ENCODE peak calls at places on chromosomes 7 and 10, in four cellular contexts. P, I, N and G are unnamed samples.

GRCh38 chr10:52883996-52884871 is 111.7 kb upstream of the MBL2 start:
- DNase-seq in N (peak), I (no peak), P (peak), G (no peak)

GRCh38 chr10:131694963-131695813 is 205.6 kb upstream of the PPP2R2D start:
- DNase-seq in I (no peak), P (no peak), N (no peak), G (peak)

GRCh38 chr10:11827006-11827405 is 3.9 kb downstream of the PROSER2 start:
- DNase-seq in I (no peak), N (no peak), P (no peak), G (no peak)

GRCh38 chr7:128271471-128272454 is 30.7 kb downstream of the LEP start:
- DNase-seq in N (no peak), P (no peak), I (no peak), G (peak)

GRCh38 chr10:130472236-130472635 is 336.0 kb downstream of the GLRX3 start:
- DNase-seq in P (no peak), I (no peak), N (no peak), G (no peak)

GRCh38 chr7:89887489-89887888 is 266.8 kb upstream of the STEAP1 start:
- DNase-seq in P (no peak), I (no peak), N (no peak), G (no peak)

GRCh38 chr7:83957333-83957732 is 237.3 kb downstream of the SEMA3A start:
- DNase-seq in P (peak), I (no peak), N (no peak), G (no peak)

GRCh38 chr10:99403674-99404073 is 26.8 kb downstream of the GOT1 start:
- DNase-seq in N (no peak), I (no peak), P (peak), G (no peak)

GRCh38 chr10:22315455-22316285 is 518 bp upstream of the COMMD3 start:
- DNase-seq in N (no peak), I (no peak), P (no peak), G (no peak)

GRCh38 chr10:74500026-74500704 is 326.2 kb upstream of the KAT6B start:
- DNase-seq in P (no peak), N (no peak), I (no peak), G (no peak)

GRCh38 chr7:117176311-117176710 is 146.5 kb downstream of the WNT2 start:
- DNase-seq in N (no peak), P (no peak), I (no peak), G (no peak)

GRCh38 chr7:114979388-114979787 is 57.5 kb downstream of the MDFIC start:
- DNase-seq in N (no peak), I (peak), P (peak), G (no peak)

GRCh38 chr7:154416714-154417113 is 364.5 kb downstream of the DPP6 start:
- DNase-seq in I (no peak), N (no peak), P (no peak), G (no peak)

GRCh38 chr10:128324058-128324457 is 197.8 kb upstream of the MKI67 start:
- DNase-seq in N (no peak), P (no peak), I (no peak), G (no peak)

GRCh38 chr7:5143935-5144903 is 45.8 kb upstream of the WIPI2 start:
- DNase-seq in N (peak), I (peak), P (peak), G (no peak)

GRCh38 chr7:29879609-29880008 is 73.3 kb downstream of the WIPF3 start:
- DNase-seq in I (peak), N (no peak), P (peak), G (no peak)

GRCh38 chr7:88312061-88312663 is 5.5 kb upstream of the STEAP4 start:
- DNase-seq in P (no peak), I (peak), N (no peak), G (no peak)

GRCh38 chr7:126803060-126803665 is 449.6 kb downstream of the GRM8 start:
- DNase-seq in N (peak), I (no peak), P (peak), G (no peak)

GRCh38 chr10:84845628-84846261 is 517.4 kb downstream of the CCSER2 start:
- DNase-seq in I (no peak), N (no peak), P (no peak), G (no peak)

GRCh38 chr7:84801396-84801795 is 385.5 kb downstream of the SEMA3D start:
- DNase-seq in N (no peak), P (no peak), I (no peak), G (no peak)

GRCh38 chr7:152899482-152900166 is 140.1 kb downstream of the ACTR3B start:
- DNase-seq in P (no peak), I (no peak), N (no peak), G (peak)

GRCh38 chr10:10500941-10501340 is 516.7 kb upstream of the CELF2 start:
- DNase-seq in N (no peak), P (peak), I (no peak), G (no peak)

GRCh38 chr10:43120948-43121290 is 17.3 kb upstream of the CSGALNACT2 start:
- DNase-seq in N (peak), I (peak), P (peak), G (peak)

GRCh38 chr10:102280397-102281015 is 35.2 kb downstream of the GBF1 start:
- DNase-seq in N (no peak), I (no peak), P (peak), G (no peak)
- H3K4me3 ChIP-seq in N (no peak), I (no peak), P (no peak), G (peak)

DNA sequence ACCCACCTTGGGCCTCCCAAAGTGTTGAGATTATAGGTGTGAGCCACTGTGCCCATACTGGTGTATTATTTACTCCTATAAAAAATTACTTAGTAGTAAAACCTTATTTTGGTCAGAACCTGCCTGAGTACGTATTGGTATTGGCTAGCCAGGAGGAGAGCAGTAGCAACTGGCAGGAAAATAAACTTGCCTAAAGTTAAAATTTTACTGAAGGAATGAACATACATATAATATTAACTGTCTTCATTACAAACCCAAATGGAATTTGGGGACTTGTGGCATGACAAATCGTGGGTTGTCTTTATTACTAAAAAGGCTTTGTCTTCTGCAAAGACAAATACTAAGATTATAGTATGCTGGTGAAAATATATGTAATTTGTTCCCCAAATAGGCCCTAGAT is 8.4 kb downstream of the RAB18 start:
- DNase-seq in I (no peak), N (no peak), P (peak), G (no peak)
- H3K27ac ChIP-seq in I (no peak), N (no peak), P (no peak), G (no peak)

GRCh38 chr10:8034666-8035640 is 19.5 kb upstream of the GATA3 start:
- DNase-seq in I (no peak), P (no peak), N (no peak), G (no peak)
- H3K4me3 ChIP-seq in I (no peak), P (no peak), N (no peak), G (no peak)

DNA sequence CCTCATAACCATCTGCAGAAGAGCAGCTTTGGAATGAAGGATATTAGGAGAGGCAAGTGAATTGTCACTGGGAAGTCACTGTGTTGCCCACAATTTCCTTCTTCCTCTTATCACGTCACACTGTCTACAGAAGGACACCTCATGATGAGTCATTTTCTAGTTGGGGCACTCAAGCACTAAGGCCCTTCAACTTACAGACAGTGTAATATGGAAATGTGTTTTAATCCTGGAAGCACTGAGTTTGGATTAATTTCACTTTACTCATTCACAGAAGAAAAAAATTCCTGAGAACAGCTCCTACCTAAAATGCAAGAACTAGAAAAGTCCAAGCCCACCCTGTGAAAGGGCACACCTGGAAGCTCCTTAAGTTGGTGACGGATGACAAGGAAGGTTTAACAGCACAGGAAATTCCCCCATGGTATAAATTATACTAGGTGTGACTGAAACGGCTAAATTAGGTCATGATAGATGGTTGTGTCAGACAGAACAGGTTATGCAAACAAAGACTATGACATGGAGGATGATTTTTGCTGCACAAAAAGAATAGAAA is 56.6 kb downstream of the PARD3 start:
- DNase-seq in I (no peak), P (peak), N (peak), G (no peak)
- H3K27ac ChIP-seq in I (no peak), P (no peak), N (no peak), G (no peak)

DNA sequence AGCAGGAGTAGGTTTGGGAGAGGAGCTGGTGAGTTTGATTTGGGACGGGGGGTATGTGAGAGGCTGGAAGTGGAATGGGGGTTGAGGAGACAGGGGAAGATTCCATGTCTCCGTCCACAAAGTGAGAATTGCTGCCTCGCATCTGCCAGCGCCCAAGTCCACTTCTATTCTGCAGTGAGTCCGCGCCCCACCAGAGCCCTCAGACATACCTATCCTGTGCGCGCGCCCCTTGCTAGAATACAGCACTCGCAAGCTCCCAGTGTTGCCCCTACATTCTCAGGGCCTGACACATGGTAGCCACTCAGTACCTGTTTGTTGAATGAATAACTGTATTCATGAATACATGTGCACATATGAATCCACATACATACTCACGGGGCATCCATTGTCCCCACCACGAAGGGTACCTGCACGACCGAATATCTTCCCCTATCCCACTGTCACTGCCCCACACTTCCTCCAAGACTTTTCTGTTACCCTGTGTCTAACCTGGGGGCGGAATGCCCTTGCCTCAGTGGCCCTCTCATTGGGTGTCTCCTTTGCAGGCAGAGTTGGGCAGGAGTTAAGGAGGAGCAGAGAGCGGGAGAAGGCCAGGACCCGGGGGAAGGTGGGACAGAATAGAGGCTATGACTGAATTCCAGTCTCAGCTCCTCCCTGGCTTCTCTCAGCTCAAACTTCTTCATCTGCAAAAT is 19.9 kb downstream of the POLL start:
- DNase-seq in N (no peak), I (no peak), P (no peak), G (no peak)
- H3K4me3 ChIP-seq in N (no peak), I (no peak), P (no peak), G (no peak)

DNA sequence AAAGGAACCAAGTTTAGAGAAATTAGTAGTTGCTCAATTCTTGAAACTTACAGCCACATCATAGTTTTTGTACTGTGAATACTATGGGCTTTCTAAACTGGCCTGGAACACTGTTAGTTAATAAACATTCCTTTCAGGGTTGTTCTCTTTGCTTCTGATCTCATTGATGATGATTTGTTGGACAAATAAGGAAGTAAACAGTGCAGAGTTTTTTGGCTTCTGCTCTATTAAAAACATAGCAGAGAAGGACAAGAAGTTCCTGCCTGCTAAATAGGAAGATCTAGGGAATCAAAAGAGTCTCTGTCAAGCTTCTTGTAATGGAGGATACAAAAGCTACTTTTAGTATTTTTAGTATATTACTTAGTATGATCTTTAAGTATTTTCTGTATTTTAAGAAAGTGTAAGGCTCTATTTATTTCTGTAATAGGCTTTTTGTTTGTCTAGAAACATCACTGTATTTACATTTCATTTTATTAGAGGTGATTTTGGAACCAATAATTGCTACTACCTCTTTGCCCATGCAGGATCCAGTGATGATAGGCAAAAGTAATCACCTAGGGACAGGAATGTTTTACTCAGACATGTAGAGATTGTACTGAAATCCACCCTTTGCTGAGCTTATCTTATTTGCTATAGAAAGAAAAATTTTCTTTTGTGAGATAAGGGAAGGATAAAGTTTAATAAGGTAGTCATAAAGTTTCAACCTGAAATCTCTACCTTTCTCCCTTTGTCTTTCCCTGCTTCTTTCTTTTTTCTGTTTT is 73.3 kb downstream of the MKLN1 start:
- DNase-seq in P (peak), I (no peak), N (no peak), G (no peak)
- H3K27ac ChIP-seq in P (no peak), I (no peak), N (no peak), G (peak)